ENCODE peak calls at places on chromosome 11, in five cellular contexts. X is GM23338, K is GM23248, U is OCI-LY7, O is HCT116. T is an unnamed sample. For H4K20me1, the result is how much of the 10 kb centered on the place peaks cover.

GRCh38 chr11:46800177-46800576 is 45.9 kb downstream of the CKAP5 start:
- DNase-seq in K (peak), X (no peak), O (no peak), U (no peak), T (no peak)

GRCh38 chr11:79007811-79008294 is 433.0 kb downstream of the TENM4 start:
- DNase-seq in U (no peak), X (no peak), O (no peak), K (no peak), T (no peak)

GRCh38 chr11:121500717-121501116 is 48.0 kb upstream of the SORL1-AS1 start:
- DNase-seq in K (no peak), O (no peak), U (no peak), X (no peak), T (no peak)

GRCh38 chr11:96050435-96051182 is 126.7 kb upstream of the MTMR2 start:
- DNase-seq in K (peak), U (no peak), X (no peak), O (no peak), T (peak)

GRCh38 chr11:45921561-45922424 is 663 bp upstream of the LARGE2 start:
- DNase-seq in X (peak), O (no peak), U (peak), K (no peak), T (peak)

GRCh38 chr11:46537121-46537520 is 56.7 kb downstream of the AMBRA1 start:
- DNase-seq in K (peak), O (no peak), U (no peak), X (peak), T (peak)

GRCh38 chr11:86800076-86800955 is at the start of gene PRSS23:
- DNase-seq in U (no peak), O (no peak), X (peak), K (peak), T (peak)

GRCh38 chr11:2834893-2835767 is 50.4 kb downstream of the CDKN1C start:
- DNase-seq in O (no peak), X (no peak), K (no peak), U (no peak), T (peak)

GRCh38 chr11:102293873-102294601 is 23.2 kb upstream of the BIRC3 start:
- DNase-seq in X (peak), U (peak), K (peak), O (peak), T (peak)

GRCh38 chr11:28690746-28691145 is 582.6 kb downstream of the METTL15 start:
- DNase-seq in X (no peak), O (no peak), K (peak), U (no peak), T (no peak)

GRCh38 chr11:92246637-92247036 is 22.0 kb downstream of the FAT3 start:
- DNase-seq in U (no peak), X (no peak), K (no peak), O (no peak), T (no peak)

GRCh38 chr11:91630916-91631673 is 593.5 kb upstream of the FAT3 start:
- DNase-seq in U (no peak), K (no peak), X (no peak), O (no peak), T (no peak)

GRCh38 chr11:72676874-72677341 is 2.7 kb upstream of the PDE2A start:
- DNase-seq in O (no peak), K (peak), X (peak), U (peak), T (peak)

GRCh38 chr11:108958446-108959123 is 293.7 kb downstream of the DDX10 start:
- DNase-seq in X (no peak), O (no peak), U (no peak), K (peak), T (peak)

GRCh38 chr11:10398525-10398924 is 56.5 kb upstream of the AMPD3 start:
- DNase-seq in U (no peak), X (no peak), O (no peak), K (peak), T (no peak)

GRCh38 chr11:86151188-86152005 is 82.5 kb upstream of the PICALM start:
- DNase-seq in U (no peak), K (peak), X (no peak), O (no peak), T (peak)

GRCh38 chr11:68942090-68942620 is 38.5 kb downstream of the IGHMBP2 start:
- DNase-seq in K (peak), X (no peak), U (no peak), O (no peak), T (no peak)

GRCh38 chr11:76763573-76764348 is 19.4 kb upstream of the TSKU start:
- DNase-seq in O (no peak), X (no peak), K (peak), U (no peak), T (peak)

GRCh38 chr11:15136166-15136565 is 21.4 kb downstream of the INSC start:
- DNase-seq in X (no peak), O (no peak), U (no peak), K (peak), T (no peak)

GRCh38 chr11:121446752-121447156 is 5.4 kb upstream of the SORL1 start:
- DNase-seq in O (no peak), K (peak), X (peak), U (peak), T (peak)

GRCh38 chr11:131572423-131572822 is 202.0 kb downstream of the NTM start:
- DNase-seq in U (no peak), X (no peak), K (no peak), O (no peak), T (no peak)

GRCh38 chr11:82776377-82776776 is 42.7 kb upstream of the FAM181B start:
- DNase-seq in O (no peak), K (no peak), U (no peak), X (no peak), T (peak)

GRCh38 chr11:48024635-48025071 is 44.3 kb downstream of the PTPRJ start:
- DNase-seq in K (no peak), O (no peak), X (no peak), U (no peak), T (no peak)

GRCh38 chr11:10484461-10485180 is 29.6 kb downstream of the AMPD3 start:
- DNase-seq in O (no peak), K (no peak), U (no peak), X (no peak), T (no peak)

GRCh38 chr11:61139391-61139790 is 21.8 kb downstream of the VPS37C start:
- DNase-seq in X (no peak), K (no peak), O (no peak), U (no peak), T (no peak)

GRCh38 chr11:1916986-1917522 is 2.4 kb upstream of the TNNT3 start:
- DNase-seq in K (no peak), O (no peak), U (no peak), X (no peak), T (no peak)

GRCh38 chr11:44855138-44855849 is 95.4 kb downstream of the TP53I11 start:
- DNase-seq in X (no peak), U (no peak), K (peak), O (no peak), T (peak)

GRCh38 chr11:118908264-118908663 is 17.5 kb downstream of the BCL9L start:
- DNase-seq in O (no peak), U (no peak), X (no peak), K (no peak), T (no peak)

GRCh38 chr11:16945671-16946469 is 68.3 kb downstream of the PLEKHA7 start:
- DNase-seq in X (peak), O (peak), U (peak), K (peak), T (peak)

GRCh38 chr11:419248-420005 is 4.6 kb upstream of the SIGIRR start:
- DNase-seq in X (no peak), O (no peak), U (no peak), K (no peak), T (no peak)
- TF ChIP-seq EZH2phosphoT487 in X (no peak), O (no peak), U (no peak), K (no peak), T (no peak)

DNA sequence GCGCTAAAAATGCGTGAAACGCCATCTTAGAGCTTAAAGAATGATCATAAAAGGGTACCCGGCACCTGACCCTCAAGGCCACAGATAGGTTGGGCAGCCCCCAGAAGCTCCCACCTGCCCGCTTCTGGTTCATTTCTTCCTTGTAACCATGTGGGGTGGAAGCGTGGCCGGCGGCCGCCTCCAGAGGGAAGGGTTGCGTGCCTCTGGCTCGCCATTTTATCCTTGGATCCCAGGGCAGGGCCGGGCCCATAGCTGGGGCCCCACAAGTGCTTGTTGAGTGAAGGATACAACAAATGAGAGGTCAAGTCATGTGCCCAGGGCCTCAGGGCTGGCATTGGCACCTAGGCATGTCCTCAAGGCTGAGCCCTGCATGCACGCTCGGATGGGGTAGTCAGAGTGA is 5.9 kb downstream of the PCNX3 start:
- DNase-seq in U (no peak), X (no peak), O (no peak), K (no peak), T (no peak)
- H4K20me1 ChIP-seq in U (under half), X (under half), O (under half), K (under half), T (under half)

GRCh38 chr11:57585301-57585700 is 12.2 kb upstream of the SERPING1 start:
- DNase-seq in O (no peak), U (no peak), X (no peak), K (no peak), T (no peak)
- TF ChIP-seq EZH2phosphoT487 in O (no peak), U (no peak), X (no peak), K (no peak), T (no peak)

GRCh38 chr11:134404485-134405341 is 7.3 kb downstream of the B3GAT1 start:
- DNase-seq in X (no peak), U (no peak), O (no peak), K (no peak), T (no peak)
- H4K20me1 ChIP-seq in X (under half), U (under half), O (under half), K (under half), T (under half)

DNA sequence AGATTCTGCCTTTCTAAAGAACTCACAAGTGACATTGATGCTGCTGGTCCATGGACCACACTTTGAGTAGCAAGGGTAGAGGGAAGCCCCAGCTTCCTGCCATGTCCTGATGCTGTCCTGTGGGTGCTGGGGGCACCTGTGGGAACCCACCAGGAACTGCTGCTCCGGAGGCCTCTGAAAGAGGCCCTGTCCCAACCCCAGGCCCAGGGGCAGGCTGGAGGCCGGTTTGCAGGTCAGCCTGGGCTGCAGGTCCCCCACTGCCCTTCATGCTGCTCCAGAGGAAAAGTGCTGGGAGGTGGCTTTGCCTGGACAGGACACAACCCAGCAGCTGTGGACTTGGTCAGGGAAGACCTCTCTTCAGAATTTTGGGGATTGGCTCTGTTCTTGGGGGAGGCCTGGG is 44.8 kb upstream of the SLC22A12 start:
- DNase-seq in X (no peak), O (no peak), U (no peak), K (no peak), T (no peak)
- TF ChIP-seq EZH2phosphoT487 in X (no peak), O (no peak), U (no peak), K (no peak), T (no peak)

GRCh38 chr11:12680246-12680939 is 6.2 kb downstream of the TEAD1 start:
- DNase-seq in O (no peak), K (peak), X (peak), U (no peak), T (peak)
- H4K20me1 ChIP-seq in O (under half), K (under half), X (under half), U (under half), T (under half)

GRCh38 chr11:115256326-115257197 is 247.7 kb downstream of the CADM1 start:
- DNase-seq in O (no peak), U (peak), X (peak), K (no peak), T (no peak)
- TF ChIP-seq EZH2phosphoT487 in O (no peak), U (no peak), X (no peak), K (no peak), T (no peak)

DNA sequence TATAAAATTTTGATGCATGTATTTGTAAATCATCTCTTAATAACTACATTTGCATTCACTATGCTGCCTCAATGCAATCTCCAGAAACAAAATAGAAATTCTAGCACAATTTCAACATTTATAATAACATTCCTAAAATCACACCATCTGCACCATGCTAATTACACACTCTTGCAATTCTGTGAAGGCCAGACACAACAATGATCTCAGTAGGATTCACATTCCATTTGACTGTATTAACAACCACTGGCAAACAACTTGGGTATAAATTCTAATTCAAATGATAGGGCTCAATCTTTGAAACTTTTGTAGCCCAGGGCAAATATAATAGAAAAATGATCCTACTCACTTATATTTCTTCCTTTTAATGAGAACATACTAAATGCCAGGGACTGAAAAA is 25.9 kb downstream of the RAB6A start:
- DNase-seq in X (no peak), K (peak), U (no peak), O (no peak), T (no peak)
- H4K20me1 ChIP-seq in X (under half), K (under half), U (under half), O (under half), T (under half)